ENCODE peak calls at places on chromosomes 11 and 22, in six cellular contexts. B is A549, C is lower leg skin, Z is NB4, A is IMR-90, S is Peyer's patch. O is an unnamed sample.

GRCh38 chr11:96339704-96340554 is 3.1 kb downstream of the MAML2 start:
- DNase-seq in B (no peak), C (no peak), S (no peak), A (peak), Z (no peak), O (no peak)

GRCh38 chr11:76805206-76805913 is 22.2 kb downstream of the TSKU start:
- DNase-seq in B (peak), S (peak), A (peak), C (no peak), Z (no peak), O (no peak)

GRCh38 chr11:69089258-69089657 is 40.5 kb downstream of the TPCN2 start:
- DNase-seq in Z (peak), C (no peak), B (peak), A (peak), S (no peak), O (peak)

GRCh38 chr22:48554893-48555552 is 1272.7 kb downstream of the BRD1 start:
- DNase-seq in C (no peak), B (no peak), A (no peak), Z (no peak), S (no peak), O (no peak)

GRCh38 chr22:45225732-45226560 is 14.7 kb downstream of the KIAA0930 start:
- DNase-seq in S (peak), C (peak), B (no peak), Z (peak), A (peak), O (no peak)

GRCh38 chr11:18261721-18262120 is 4.3 kb upstream of the SAA1 start:
- DNase-seq in S (no peak), Z (no peak), A (no peak), C (no peak), B (no peak), O (no peak)

GRCh38 chr11:64887757-64888405 is 9.5 kb upstream of the EHD1 start:
- DNase-seq in A (no peak), C (no peak), B (peak), Z (peak), S (peak), O (peak)

GRCh38 chr11:118524757-118525465 is 2.4 kb upstream of the TTC36 start:
- DNase-seq in B (no peak), S (no peak), C (no peak), A (no peak), Z (peak), O (no peak)

GRCh38 chr22:46695346-46696224 is 42.5 kb downstream of the CERK start:
- DNase-seq in Z (no peak), B (no peak), C (no peak), A (no peak), S (no peak), O (no peak)

GRCh38 chr11:27869701-27870100 is 169.4 kb upstream of the BDNF start:
- DNase-seq in C (no peak), S (no peak), Z (no peak), A (no peak), B (no peak), O (no peak)

GRCh38 chr11:26228778-26229177 is 103.2 kb upstream of the ANO3 start:
- DNase-seq in S (no peak), B (peak), Z (no peak), C (no peak), A (peak), O (no peak)

GRCh38 chr22:35629406-35630234 is 12.5 kb upstream of the MB start:
- DNase-seq in S (no peak), B (peak), A (peak), Z (peak), C (peak), O (no peak)

GRCh38 chr11:62974848-62975522 is 9.8 kb downstream of the SLC22A6 start:
- DNase-seq in C (no peak), B (peak), Z (peak), S (peak), A (no peak), O (peak)

GRCh38 chr11:13868710-13869403 is 93.7 kb upstream of the SPON1 start:
- DNase-seq in S (no peak), B (no peak), Z (no peak), C (no peak), A (no peak), O (no peak)

GRCh38 chr11:88709567-88709966 is 356.2 kb downstream of the GRM5 start:
- DNase-seq in Z (no peak), B (peak), S (no peak), C (no peak), A (no peak), O (no peak)

GRCh38 chr11:131894615-131895544 is 524.5 kb downstream of the NTM start:
- DNase-seq in A (no peak), C (no peak), B (no peak), Z (no peak), S (no peak), O (no peak)

GRCh38 chr11:41201156-41201555 is 258.3 kb downstream of the LRRC4C start:
- DNase-seq in S (no peak), A (peak), C (no peak), B (peak), Z (peak), O (peak)

GRCh38 chr11:134843735-134844134 is 431.7 kb upstream of the B3GAT1 start:
- DNase-seq in C (no peak), A (no peak), B (no peak), Z (no peak), S (no peak), O (no peak)

GRCh38 chr11:42840856-42841255 is 470.9 kb upstream of the API5 start:
- DNase-seq in C (no peak), S (no peak), B (no peak), Z (no peak), A (no peak), O (no peak)

GRCh38 chr11:1864216-1864615 is 11.3 kb downstream of the LSP1 start:
- DNase-seq in Z (no peak), S (no peak), B (no peak), C (no peak), A (no peak), O (no peak)

GRCh38 chr11:105466582-105467228 is 143.2 kb upstream of the GRIA4 start:
- DNase-seq in S (no peak), C (no peak), B (no peak), Z (no peak), A (peak), O (no peak)

GRCh38 chr22:22945195-22945594 is 57.6 kb downstream of the IGLL5 start:
- DNase-seq in C (no peak), A (no peak), Z (no peak), B (no peak), S (peak), O (no peak)

GRCh38 chr11:26806209-26806608 is 84.3 kb upstream of the SLC5A12 start:
- DNase-seq in Z (no peak), B (no peak), S (no peak), C (no peak), A (peak), O (no peak)

GRCh38 chr11:64459016-64459415 is 100.1 kb downstream of the RPS6KA4 start:
- DNase-seq in A (peak), B (no peak), Z (no peak), C (no peak), S (no peak), O (no peak)

GRCh38 chr22:33579448-33580093 is 340.7 kb downstream of the LARGE1 start:
- DNase-seq in S (no peak), C (peak), A (peak), Z (peak), B (peak), O (peak)

GRCh38 chr11:86182976-86183584 is 61.5 kb upstream of the EED start:
- DNase-seq in S (peak), B (peak), A (peak), C (no peak), Z (peak), O (peak)

GRCh38 chr11:105298174-105298573 is 158.6 kb upstream of the CARD18 start:
- DNase-seq in S (no peak), B (no peak), A (peak), C (no peak), Z (no peak), O (no peak)

GRCh38 chr22:41917906-41918791 is 3.3 kb upstream of the SHISA8 start:
- DNase-seq in S (peak), Z (peak), B (peak), C (no peak), A (peak), O (peak)

GRCh38 chr22:41916745-41917358 is 2.0 kb upstream of the SHISA8 start:
- DNase-seq in C (no peak), Z (no peak), B (no peak), S (no peak), A (no peak), O (no peak)

GRCh38 chr22:41917375-41917905 is 2.6 kb upstream of the SHISA8 start:
- DNase-seq in S (no peak), A (no peak), Z (no peak), C (no peak), B (no peak), O (no peak)

GRCh38 chr22:41920271-41920976 is 5.5 kb upstream of the SHISA8 start:
- DNase-seq in S (no peak), B (no peak), C (no peak), A (no peak), Z (no peak), O (no peak)

GRCh38 chr22:41919357-41920224 is 4.7 kb upstream of the SHISA8 start:
- DNase-seq in C (no peak), A (peak), B (no peak), Z (peak), S (peak), O (peak)
- TF ChIP-seq POLR2A in C (no peak), A (no peak), B (no peak), Z (no peak), S (no peak), O (no peak)

DNA sequence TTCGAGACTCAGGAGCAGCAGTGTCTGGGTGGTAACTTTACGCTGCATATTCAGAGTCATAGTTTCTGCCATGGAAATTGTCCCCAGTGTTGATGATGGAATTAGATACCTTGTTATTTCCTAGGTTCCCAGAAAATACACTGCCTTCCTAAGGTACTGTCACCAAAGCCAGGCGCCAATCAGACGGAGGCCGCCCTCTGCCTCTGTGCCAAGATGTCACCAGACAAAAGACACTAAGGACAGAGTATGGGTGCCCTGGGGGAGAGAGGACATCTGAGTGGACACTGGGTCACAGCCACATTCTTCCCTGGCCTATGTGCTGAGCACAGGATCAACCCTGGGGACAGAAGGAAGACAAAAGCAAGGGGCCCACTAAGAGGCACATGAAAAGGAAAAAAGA is 11.2 kb downstream of the PLA2G6 start:
- DNase-seq in Z (no peak), B (no peak), S (no peak), A (no peak), C (no peak), O (no peak)
- TF ChIP-seq POLR2A in Z (no peak), B (no peak), S (no peak), A (no peak), C (no peak), O (no peak)

GRCh38 chr11:44066732-44067131 is 662 bp downstream of the ACCS start:
- DNase-seq in S (peak), C (peak), Z (peak), B (peak), A (peak), O (peak)

GRCh38 chr11:44068180-44068579 is 2.1 kb downstream of the ACCS start:
- DNase-seq in B (no peak), Z (no peak), A (no peak), S (no peak), C (no peak), O (no peak)

GRCh38 chr11:44065161-44065571 is 904 bp upstream of the ACCS start:
- DNase-seq in Z (no peak), A (no peak), S (no peak), C (no peak), B (no peak), O (no peak)

GRCh38 chr11:44067266-44067665 is 1.2 kb downstream of the ACCS start:
- DNase-seq in S (no peak), Z (peak), C (no peak), A (no peak), B (no peak), O (peak)

GRCh38 chr11:44065851-44066731 is at the start of gene ACCS:
- DNase-seq in A (peak), Z (peak), S (peak), C (peak), B (peak), O (peak)
- TF ChIP-seq POLR2A in A (peak), Z (peak), S (peak), C (no peak), B (peak), O (peak)

DNA sequence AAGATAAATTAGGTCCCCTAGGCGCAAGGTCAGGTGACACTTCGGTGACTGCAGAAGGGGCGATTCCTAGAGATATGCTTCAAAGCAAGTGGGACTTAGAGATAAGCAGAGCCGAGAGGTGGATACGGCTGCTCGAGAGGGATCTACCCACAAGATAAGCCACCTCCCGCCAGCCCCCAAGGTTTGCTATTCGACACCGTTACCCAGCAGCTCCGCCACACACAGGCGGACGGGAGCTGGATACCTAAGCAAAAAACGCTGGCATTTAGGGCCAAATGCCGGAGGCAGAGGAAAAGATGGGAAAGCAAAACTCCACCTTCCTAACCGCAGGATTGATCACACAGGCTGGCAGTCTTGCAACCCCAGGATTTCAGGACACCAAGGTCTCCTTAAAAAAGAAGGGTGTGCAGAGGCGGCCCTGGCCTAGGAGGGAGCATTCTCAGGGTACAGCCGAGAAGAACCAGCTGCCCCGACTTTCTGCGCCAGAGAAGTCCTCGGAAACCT is 709 bp downstream of the FTH1 start:
- DNase-seq in S (peak), B (peak), Z (peak), A (no peak), C (peak), O (peak)
- TF ChIP-seq POLR2A in S (no peak), B (no peak), Z (no peak), A (no peak), C (no peak), O (peak)

DNA sequence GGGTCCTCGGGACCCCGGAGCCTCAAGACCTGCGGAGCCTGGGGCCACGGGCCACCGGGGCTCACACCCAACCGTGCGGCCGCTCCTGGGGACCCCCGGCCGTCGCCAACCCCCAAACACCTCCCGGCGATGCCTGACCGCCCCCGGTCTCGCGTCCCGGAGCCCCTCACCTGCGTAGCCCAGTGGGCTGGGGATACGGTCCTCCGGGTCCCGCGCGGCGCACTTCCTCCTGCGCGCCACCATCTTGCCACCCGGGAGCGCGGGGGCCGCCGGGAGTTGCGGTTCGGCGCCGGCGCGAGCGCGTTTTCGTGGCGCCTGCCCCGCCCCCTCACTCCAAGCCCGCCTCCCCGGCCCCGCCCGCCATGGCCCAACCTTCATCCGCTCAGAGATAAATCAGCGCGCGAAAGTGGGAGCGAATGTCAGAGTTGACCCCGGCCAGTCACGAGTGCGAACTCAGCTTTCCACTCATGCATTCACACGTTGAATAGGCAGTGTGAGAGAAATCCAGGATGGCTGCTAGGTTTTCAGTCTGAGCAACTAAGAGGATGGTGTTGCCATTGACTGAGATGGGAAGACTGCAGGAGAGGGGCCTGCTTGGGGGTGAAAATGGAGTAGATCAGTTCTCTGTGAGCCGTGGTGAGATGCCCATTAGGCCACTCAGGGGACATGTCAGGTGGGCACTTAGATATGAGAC is at the start of gene RRP7A:
- DNase-seq in C (no peak), A (peak), Z (peak), B (peak), S (peak), O (peak)
- TF ChIP-seq POLR2A in C (no peak), A (peak), Z (peak), B (peak), S (peak), O (peak)

DNA sequence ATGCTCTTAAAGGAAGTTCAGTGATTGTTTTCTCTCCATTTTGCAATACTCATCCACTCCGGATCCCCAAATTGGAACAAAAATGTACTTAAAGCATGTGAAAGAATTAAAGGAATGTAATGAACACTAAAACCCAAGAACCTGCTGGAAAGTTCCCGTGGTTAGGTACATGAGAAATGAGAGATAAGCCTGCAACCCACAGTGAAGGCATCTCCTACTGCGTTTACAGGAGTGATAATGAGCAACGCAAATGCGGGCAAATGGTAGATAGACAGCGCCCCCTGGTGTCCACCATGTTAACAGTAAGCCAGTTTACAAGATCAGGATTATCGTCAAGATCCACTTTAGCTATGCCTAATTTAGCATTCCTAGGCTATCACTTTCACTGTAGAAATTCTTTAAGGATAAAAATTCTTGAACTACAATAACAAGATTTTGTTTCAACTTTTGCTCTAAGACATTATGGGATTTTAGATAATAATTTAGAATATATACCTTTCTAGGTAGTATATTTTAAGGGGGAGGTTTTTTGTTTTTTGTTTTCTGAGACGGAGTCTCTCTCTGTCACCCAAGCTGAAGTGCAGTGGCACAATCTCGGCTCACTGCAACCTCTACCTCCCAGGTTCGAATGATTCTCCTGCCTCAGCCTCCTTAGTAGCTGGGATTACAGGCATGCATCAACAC is 29.9 kb downstream of the ALG9 start:
- DNase-seq in B (peak), C (peak), S (peak), Z (peak), A (peak), O (peak)
- TF ChIP-seq POLR2A in B (no peak), C (no peak), S (no peak), Z (no peak), A (peak), O (no peak)

GRCh38 chr11:61924016-61924360 is 6.6 kb upstream of the RAB3IL1 start:
- DNase-seq in Z (no peak), B (no peak), A (no peak), S (no peak), C (no peak), O (no peak)

GRCh38 chr11:61921446-61921845 is 4.1 kb upstream of the RAB3IL1 start:
- DNase-seq in C (peak), Z (no peak), A (no peak), B (no peak), S (no peak), O (no peak)

GRCh38 chr11:61922539-61922938 is 5.2 kb upstream of the RAB3IL1 start:
- DNase-seq in B (no peak), C (peak), S (peak), Z (peak), A (peak), O (peak)

GRCh38 chr11:61926235-61926634 is 8.9 kb upstream of the RAB3IL1 start:
- DNase-seq in B (no peak), S (no peak), A (no peak), Z (no peak), C (peak), O (no peak)

GRCh38 chr11:61923166-61924015 is 6.0 kb upstream of the RAB3IL1 start:
- DNase-seq in S (peak), A (peak), C (peak), Z (no peak), B (no peak), O (peak)
- TF ChIP-seq POLR2A in S (no peak), A (no peak), C (no peak), Z (no peak), B (no peak), O (peak)

DNA sequence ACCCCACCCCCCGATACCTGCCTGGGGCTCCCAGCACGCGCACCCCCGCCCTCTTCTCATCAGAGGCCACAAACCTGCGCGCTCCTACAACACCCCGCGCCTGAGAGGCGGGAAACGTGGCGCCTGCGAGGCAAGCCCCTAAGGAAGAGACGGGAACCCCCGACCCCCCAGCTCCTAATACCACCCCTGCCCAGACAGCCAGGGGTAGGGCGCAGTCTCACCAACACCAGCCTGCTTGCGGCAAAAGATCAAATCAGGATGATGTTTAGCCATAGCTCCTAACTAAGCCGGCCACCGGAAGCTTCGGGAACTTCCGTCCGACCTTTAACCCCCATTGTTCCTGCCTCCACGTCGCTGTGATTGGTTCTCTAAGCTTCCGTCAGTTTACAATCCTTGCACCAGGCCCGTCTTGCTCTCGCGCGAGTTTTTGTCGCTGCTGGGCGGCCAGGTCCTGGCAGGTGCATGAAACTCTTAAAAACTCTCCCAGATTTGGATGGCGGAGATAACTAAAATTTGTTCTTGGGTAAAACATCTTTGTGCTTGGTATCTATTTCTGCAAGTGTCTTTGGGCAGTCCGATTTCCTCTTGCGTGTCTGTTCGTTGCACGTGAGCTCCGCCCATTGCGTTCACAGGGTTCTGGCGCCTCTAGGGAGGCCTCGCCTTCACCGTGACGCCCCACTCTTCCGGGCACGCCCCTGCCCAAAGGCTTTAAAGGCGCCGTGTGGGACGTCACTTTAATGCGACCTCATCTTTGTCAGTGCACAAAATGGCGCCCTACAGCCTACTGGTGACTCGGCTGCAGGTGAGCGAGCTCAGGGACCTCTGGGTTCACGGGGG is at the start of the genes ACO2 and PHF5A:
- DNase-seq in S (peak), Z (peak), B (peak), C (peak), A (peak), O (peak)
- TF ChIP-seq POLR2A in S (peak), Z (peak), B (peak), C (no peak), A (peak), O (peak)

O was measured in erythroblast.